ENCODE peak calls at places on chromosome 1, in five cellular contexts. One of them, this sample, is unnamed.

GRCh38 chr1:71494163-71494562 is 413.3 kb upstream of the ZRANB2 start:
- DNase-seq in activated CD8-positive, alpha-beta memory T cell treated with anti-CD3 and anti-CD28 coated beads for 1 hour: no peak
- DNase-seq in RPMI7951: no peak
- DNase-seq in upper lobe of right lung: no peak
- DNase-seq in NCI-H69: no peak
- DNase-seq in this sample: no peak

GRCh38 chr1:161019767-161020572 is 982 bp downstream of the F11R start:
- DNase-seq in upper lobe of right lung: peak
- DNase-seq in NCI-H69: peak
- DNase-seq in activated CD8-positive, alpha-beta memory T cell treated with anti-CD3 and anti-CD28 coated beads for 1 hour: no peak
- DNase-seq in RPMI7951: no peak
- DNase-seq in this sample: no peak

GRCh38 chr1:113124366-113124765 is 51.4 kb downstream of the LRIG2 start:
- DNase-seq in upper lobe of right lung: no peak
- DNase-seq in RPMI7951: no peak
- DNase-seq in activated CD8-positive, alpha-beta memory T cell treated with anti-CD3 and anti-CD28 coated beads for 1 hour: no peak
- DNase-seq in NCI-H69: no peak
- DNase-seq in this sample: no peak

GRCh38 chr1:163163861-163164582 is 38.7 kb downstream of the RGS5 start:
- DNase-seq in NCI-H69: peak
- DNase-seq in activated CD8-positive, alpha-beta memory T cell treated with anti-CD3 and anti-CD28 coated beads for 1 hour: no peak
- DNase-seq in upper lobe of right lung: no peak
- DNase-seq in RPMI7951: peak
- DNase-seq in this sample: no peak

GRCh38 chr1:110185181-110185580 is 24.9 kb upstream of the KCNC4 start:
- DNase-seq in activated CD8-positive, alpha-beta memory T cell treated with anti-CD3 and anti-CD28 coated beads for 1 hour: no peak
- DNase-seq in RPMI7951: no peak
- DNase-seq in upper lobe of right lung: no peak
- DNase-seq in NCI-H69: peak
- DNase-seq in this sample: no peak

GRCh38 chr1:157968503-157968902 is 24.9 kb upstream of the KIRREL1 start:
- DNase-seq in NCI-H69: peak
- DNase-seq in upper lobe of right lung: no peak
- DNase-seq in RPMI7951: peak
- DNase-seq in activated CD8-positive, alpha-beta memory T cell treated with anti-CD3 and anti-CD28 coated beads for 1 hour: no peak
- DNase-seq in this sample: no peak

GRCh38 chr1:167488786-167489185 is 29.5 kb downstream of the CD247 start:
- DNase-seq in NCI-H69: no peak
- DNase-seq in activated CD8-positive, alpha-beta memory T cell treated with anti-CD3 and anti-CD28 coated beads for 1 hour: no peak
- DNase-seq in upper lobe of right lung: no peak
- DNase-seq in RPMI7951: no peak
- DNase-seq in this sample: no peak

GRCh38 chr1:51484591-51484990 is 34.5 kb downstream of the EPS15 start:
- DNase-seq in upper lobe of right lung: no peak
- DNase-seq in RPMI7951: no peak
- DNase-seq in NCI-H69: no peak
- DNase-seq in activated CD8-positive, alpha-beta memory T cell treated with anti-CD3 and anti-CD28 coated beads for 1 hour: no peak
- DNase-seq in this sample: no peak

GRCh38 chr1:207404849-207405525 is 49.1 kb upstream of the CR2 start:
- DNase-seq in upper lobe of right lung: no peak
- DNase-seq in NCI-H69: peak
- DNase-seq in activated CD8-positive, alpha-beta memory T cell treated with anti-CD3 and anti-CD28 coated beads for 1 hour: no peak
- DNase-seq in RPMI7951: peak
- DNase-seq in this sample: peak

GRCh38 chr1:56326056-56326455 is 253.3 kb downstream of the PLPP3 start:
- DNase-seq in activated CD8-positive, alpha-beta memory T cell treated with anti-CD3 and anti-CD28 coated beads for 1 hour: no peak
- DNase-seq in RPMI7951: no peak
- DNase-seq in upper lobe of right lung: no peak
- DNase-seq in NCI-H69: no peak
- DNase-seq in this sample: no peak

GRCh38 chr1:183139281-183139942 is 46.7 kb upstream of the LAMC2 start:
- DNase-seq in RPMI7951: peak
- DNase-seq in NCI-H69: peak
- DNase-seq in activated CD8-positive, alpha-beta memory T cell treated with anti-CD3 and anti-CD28 coated beads for 1 hour: no peak
- DNase-seq in upper lobe of right lung: no peak
- DNase-seq in this sample: no peak

GRCh38 chr1:39654291-39654690 is 14.8 kb upstream of the HEYL start:
- DNase-seq in NCI-H69: no peak
- DNase-seq in upper lobe of right lung: no peak
- DNase-seq in activated CD8-positive, alpha-beta memory T cell treated with anti-CD3 and anti-CD28 coated beads for 1 hour: no peak
- DNase-seq in RPMI7951: no peak
- DNase-seq in this sample: no peak

GRCh38 chr1:200896571-200897187 is 2.0 kb downstream of the INAVA start:
- DNase-seq in RPMI7951: peak
- DNase-seq in NCI-H69: peak
- DNase-seq in upper lobe of right lung: peak
- DNase-seq in activated CD8-positive, alpha-beta memory T cell treated with anti-CD3 and anti-CD28 coated beads for 1 hour: no peak
- DNase-seq in this sample: no peak

GRCh38 chr1:247421074-247421473 is 5.1 kb downstream of the NLRP3 start:
- DNase-seq in NCI-H69: no peak
- DNase-seq in activated CD8-positive, alpha-beta memory T cell treated with anti-CD3 and anti-CD28 coated beads for 1 hour: no peak
- DNase-seq in upper lobe of right lung: no peak
- DNase-seq in RPMI7951: no peak
- DNase-seq in this sample: no peak

GRCh38 chr1:22208973-22209378 is 66.1 kb upstream of the WNT4 start:
- DNase-seq in NCI-H69: no peak
- DNase-seq in upper lobe of right lung: no peak
- DNase-seq in RPMI7951: no peak
- DNase-seq in activated CD8-positive, alpha-beta memory T cell treated with anti-CD3 and anti-CD28 coated beads for 1 hour: no peak
- DNase-seq in this sample: no peak

GRCh38 chr1:108050911-108051624 is 86.1 kb upstream of the VAV3 start:
- DNase-seq in NCI-H69: peak
- DNase-seq in RPMI7951: no peak
- DNase-seq in activated CD8-positive, alpha-beta memory T cell treated with anti-CD3 and anti-CD28 coated beads for 1 hour: no peak
- DNase-seq in upper lobe of right lung: no peak
- DNase-seq in this sample: no peak

GRCh38 chr1:223102797-223103533 is 40.1 kb downstream of the TLR5 start:
- DNase-seq in NCI-H69: peak
- DNase-seq in RPMI7951: peak
- DNase-seq in upper lobe of right lung: no peak
- DNase-seq in activated CD8-positive, alpha-beta memory T cell treated with anti-CD3 and anti-CD28 coated beads for 1 hour: no peak
- DNase-seq in this sample: no peak

GRCh38 chr1:4684142-4684541 is 29.7 kb downstream of the AJAP1 start:
- DNase-seq in upper lobe of right lung: no peak
- DNase-seq in activated CD8-positive, alpha-beta memory T cell treated with anti-CD3 and anti-CD28 coated beads for 1 hour: no peak
- DNase-seq in NCI-H69: no peak
- DNase-seq in RPMI7951: peak
- DNase-seq in this sample: no peak

GRCh38 chr1:113041569-113042335 is 31.2 kb upstream of the LRIG2 start:
- DNase-seq in RPMI7951: peak
- DNase-seq in activated CD8-positive, alpha-beta memory T cell treated with anti-CD3 and anti-CD28 coated beads for 1 hour: no peak
- DNase-seq in upper lobe of right lung: no peak
- DNase-seq in NCI-H69: no peak
- DNase-seq in this sample: no peak

GRCh38 chr1:62110198-62110817 is 84.3 kb upstream of the L1TD1 start:
- DNase-seq in upper lobe of right lung: no peak
- DNase-seq in NCI-H69: no peak
- DNase-seq in activated CD8-positive, alpha-beta memory T cell treated with anti-CD3 and anti-CD28 coated beads for 1 hour: no peak
- DNase-seq in RPMI7951: no peak
- DNase-seq in this sample: no peak

GRCh38 chr1:212721388-212722247 is 22.0 kb upstream of the BATF3 start:
- DNase-seq in activated CD8-positive, alpha-beta memory T cell treated with anti-CD3 and anti-CD28 coated beads for 1 hour: no peak
- DNase-seq in RPMI7951: peak
- DNase-seq in upper lobe of right lung: no peak
- DNase-seq in NCI-H69: peak
- DNase-seq in this sample: no peak

GRCh38 chr1:164764333-164764732 is 205.3 kb downstream of the PBX1 start:
- DNase-seq in upper lobe of right lung: no peak
- DNase-seq in NCI-H69: no peak
- DNase-seq in RPMI7951: no peak
- DNase-seq in activated CD8-positive, alpha-beta memory T cell treated with anti-CD3 and anti-CD28 coated beads for 1 hour: no peak
- DNase-seq in this sample: no peak

GRCh38 chr1:8631163-8631562 is 186.3 kb downstream of the RERE start:
- DNase-seq in upper lobe of right lung: no peak
- DNase-seq in activated CD8-positive, alpha-beta memory T cell treated with anti-CD3 and anti-CD28 coated beads for 1 hour: no peak
- DNase-seq in NCI-H69: no peak
- DNase-seq in RPMI7951: no peak
- DNase-seq in this sample: no peak

GRCh38 chr1:29984107-29984506 is 739.3 kb downstream of the MATN1 start:
- DNase-seq in activated CD8-positive, alpha-beta memory T cell treated with anti-CD3 and anti-CD28 coated beads for 1 hour: no peak
- DNase-seq in upper lobe of right lung: no peak
- DNase-seq in RPMI7951: no peak
- DNase-seq in NCI-H69: peak
- DNase-seq in this sample: no peak

GRCh38 chr1:224211262-224211962 is 28.4 kb downstream of the DEGS1 start:
- DNase-seq in upper lobe of right lung: no peak
- DNase-seq in NCI-H69: peak
- DNase-seq in RPMI7951: peak
- DNase-seq in activated CD8-positive, alpha-beta memory T cell treated with anti-CD3 and anti-CD28 coated beads for 1 hour: no peak
- DNase-seq in this sample: no peak

This sample was measured in GM12891.